ENCODE peak calls at places on chromosomes 11 and 22, in nine cellular contexts. One of them, this sample, is unnamed.

GRCh38 chr11:47179655-47179991 is 2.9 kb upstream of the ARFGAP2 start:
- DNase-seq in NCI-H2107: no peak
- DNase-seq in activated effector memory CD4-positive, alpha-beta T cell treated with Interleukin-2 at 50 U/mL for 16 hours: peak
- DNase-seq in activated CD4-positive, alpha-beta T cell treated with anti-CD3 and anti-CD28 coated beads for 4 hours: peak
- DNase-seq in effector memory CD8-positive, alpha-beta T cell: no peak
- DNase-seq in cardiac septum: no peak
- DNase-seq in endothelial cell: peak
- DNase-seq in ELR: peak
- DNase-seq in fibroblast of the aortic adventitia: peak
- DNase-seq in this sample: peak

GRCh38 chr11:44110231-44110679 is 14.8 kb downstream of the EXT2 start:
- DNase-seq in NCI-H2107: no peak
- DNase-seq in activated effector memory CD4-positive, alpha-beta T cell treated with Interleukin-2 at 50 U/mL for 16 hours: peak
- DNase-seq in activated CD4-positive, alpha-beta T cell treated with anti-CD3 and anti-CD28 coated beads for 4 hours: peak
- DNase-seq in effector memory CD8-positive, alpha-beta T cell: peak
- DNase-seq in cardiac septum: no peak
- DNase-seq in endothelial cell: peak
- DNase-seq in ELR: peak
- DNase-seq in fibroblast of the aortic adventitia: peak
- DNase-seq in this sample: peak

GRCh38 chr22:22380098-22381030 is 128.2 kb downstream of the ZNF280B start:
- DNase-seq in NCI-H2107: no peak
- DNase-seq in activated effector memory CD4-positive, alpha-beta T cell treated with Interleukin-2 at 50 U/mL for 16 hours: no peak
- DNase-seq in activated CD4-positive, alpha-beta T cell treated with anti-CD3 and anti-CD28 coated beads for 4 hours: no peak
- DNase-seq in effector memory CD8-positive, alpha-beta T cell: no peak
- DNase-seq in cardiac septum: no peak
- DNase-seq in endothelial cell: peak
- DNase-seq in ELR: peak
- DNase-seq in fibroblast of the aortic adventitia: no peak
- DNase-seq in this sample: peak

GRCh38 chr22:39943941-39944624 is 16.1 kb upstream of the TMA7B start:
- DNase-seq in NCI-H2107: no peak
- DNase-seq in activated effector memory CD4-positive, alpha-beta T cell treated with Interleukin-2 at 50 U/mL for 16 hours: no peak
- DNase-seq in activated CD4-positive, alpha-beta T cell treated with anti-CD3 and anti-CD28 coated beads for 4 hours: no peak
- DNase-seq in effector memory CD8-positive, alpha-beta T cell: no peak
- DNase-seq in cardiac septum: no peak
- DNase-seq in endothelial cell: no peak
- DNase-seq in ELR: no peak
- DNase-seq in fibroblast of the aortic adventitia: no peak
- DNase-seq in this sample: no peak

GRCh38 chr11:123103326-123103980 is 41.5 kb upstream of the HSPA8 start:
- DNase-seq in NCI-H2107: peak
- DNase-seq in activated effector memory CD4-positive, alpha-beta T cell treated with Interleukin-2 at 50 U/mL for 16 hours: no peak
- DNase-seq in activated CD4-positive, alpha-beta T cell treated with anti-CD3 and anti-CD28 coated beads for 4 hours: peak
- DNase-seq in effector memory CD8-positive, alpha-beta T cell: peak
- DNase-seq in cardiac septum: no peak
- DNase-seq in endothelial cell: peak
- DNase-seq in ELR: peak
- DNase-seq in fibroblast of the aortic adventitia: peak
- DNase-seq in this sample: no peak

GRCh38 chr11:9859491-9860305 is 195.8 kb downstream of the SWAP70 start:
- DNase-seq in NCI-H2107: no peak
- DNase-seq in activated effector memory CD4-positive, alpha-beta T cell treated with Interleukin-2 at 50 U/mL for 16 hours: no peak
- DNase-seq in activated CD4-positive, alpha-beta T cell treated with anti-CD3 and anti-CD28 coated beads for 4 hours: no peak
- DNase-seq in effector memory CD8-positive, alpha-beta T cell: no peak
- DNase-seq in cardiac septum: no peak
- DNase-seq in endothelial cell: no peak
- DNase-seq in ELR: peak
- DNase-seq in fibroblast of the aortic adventitia: peak
- DNase-seq in this sample: no peak

GRCh38 chr11:72191961-72192381 is at the start of gene FOLR1:
- DNase-seq in NCI-H2107: no peak
- DNase-seq in activated effector memory CD4-positive, alpha-beta T cell treated with Interleukin-2 at 50 U/mL for 16 hours: no peak
- DNase-seq in activated CD4-positive, alpha-beta T cell treated with anti-CD3 and anti-CD28 coated beads for 4 hours: no peak
- DNase-seq in effector memory CD8-positive, alpha-beta T cell: no peak
- DNase-seq in cardiac septum: no peak
- DNase-seq in endothelial cell: no peak
- DNase-seq in ELR: peak
- DNase-seq in fibroblast of the aortic adventitia: no peak
- DNase-seq in this sample: no peak

GRCh38 chr22:50150161-50151129 is 20.1 kb upstream of the PANX2 start:
- DNase-seq in NCI-H2107: no peak
- DNase-seq in activated effector memory CD4-positive, alpha-beta T cell treated with Interleukin-2 at 50 U/mL for 16 hours: no peak
- DNase-seq in activated CD4-positive, alpha-beta T cell treated with anti-CD3 and anti-CD28 coated beads for 4 hours: no peak
- DNase-seq in effector memory CD8-positive, alpha-beta T cell: no peak
- DNase-seq in cardiac septum: no peak
- DNase-seq in endothelial cell: no peak
- DNase-seq in ELR: peak
- DNase-seq in fibroblast of the aortic adventitia: no peak
- DNase-seq in this sample: no peak

GRCh38 chr11:39011822-39012221 is 2413.8 kb upstream of the RAG2 start:
- DNase-seq in NCI-H2107: no peak
- DNase-seq in activated effector memory CD4-positive, alpha-beta T cell treated with Interleukin-2 at 50 U/mL for 16 hours: no peak
- DNase-seq in activated CD4-positive, alpha-beta T cell treated with anti-CD3 and anti-CD28 coated beads for 4 hours: no peak
- DNase-seq in effector memory CD8-positive, alpha-beta T cell: no peak
- DNase-seq in cardiac septum: no peak
- DNase-seq in endothelial cell: no peak
- DNase-seq in ELR: no peak
- DNase-seq in fibroblast of the aortic adventitia: no peak
- DNase-seq in this sample: no peak

GRCh38 chr11:79098096-79098495 is 342.7 kb downstream of the TENM4 start:
- DNase-seq in NCI-H2107: no peak
- DNase-seq in activated effector memory CD4-positive, alpha-beta T cell treated with Interleukin-2 at 50 U/mL for 16 hours: no peak
- DNase-seq in activated CD4-positive, alpha-beta T cell treated with anti-CD3 and anti-CD28 coated beads for 4 hours: no peak
- DNase-seq in effector memory CD8-positive, alpha-beta T cell: no peak
- DNase-seq in cardiac septum: no peak
- DNase-seq in endothelial cell: no peak
- DNase-seq in ELR: no peak
- DNase-seq in fibroblast of the aortic adventitia: no peak
- DNase-seq in this sample: no peak

GRCh38 chr22:46995501-46996360 is 233.3 kb downstream of the TBC1D22A start:
- DNase-seq in NCI-H2107: no peak
- DNase-seq in activated effector memory CD4-positive, alpha-beta T cell treated with Interleukin-2 at 50 U/mL for 16 hours: no peak
- DNase-seq in activated CD4-positive, alpha-beta T cell treated with anti-CD3 and anti-CD28 coated beads for 4 hours: no peak
- DNase-seq in effector memory CD8-positive, alpha-beta T cell: no peak
- DNase-seq in cardiac septum: no peak
- DNase-seq in endothelial cell: no peak
- DNase-seq in ELR: no peak
- DNase-seq in fibroblast of the aortic adventitia: no peak
- DNase-seq in this sample: no peak

GRCh38 chr11:6615046-6615445 is 3.0 kb upstream of the TAF10 start:
- DNase-seq in NCI-H2107: no peak
- DNase-seq in activated effector memory CD4-positive, alpha-beta T cell treated with Interleukin-2 at 50 U/mL for 16 hours: no peak
- DNase-seq in activated CD4-positive, alpha-beta T cell treated with anti-CD3 and anti-CD28 coated beads for 4 hours: no peak
- DNase-seq in effector memory CD8-positive, alpha-beta T cell: no peak
- DNase-seq in cardiac septum: no peak
- DNase-seq in endothelial cell: no peak
- DNase-seq in ELR: no peak
- DNase-seq in fibroblast of the aortic adventitia: no peak
- DNase-seq in this sample: no peak

GRCh38 chr11:22163394-22163797 is 29.5 kb upstream of the ANO5 start:
- DNase-seq in NCI-H2107: no peak
- DNase-seq in activated effector memory CD4-positive, alpha-beta T cell treated with Interleukin-2 at 50 U/mL for 16 hours: no peak
- DNase-seq in activated CD4-positive, alpha-beta T cell treated with anti-CD3 and anti-CD28 coated beads for 4 hours: no peak
- DNase-seq in effector memory CD8-positive, alpha-beta T cell: no peak
- DNase-seq in cardiac septum: no peak
- DNase-seq in endothelial cell: no peak
- DNase-seq in ELR: no peak
- DNase-seq in fibroblast of the aortic adventitia: no peak
- DNase-seq in this sample: no peak

GRCh38 chr11:116842909-116843308 is 5.5 kb upstream of the APOA1 start:
- DNase-seq in NCI-H2107: no peak
- DNase-seq in activated effector memory CD4-positive, alpha-beta T cell treated with Interleukin-2 at 50 U/mL for 16 hours: no peak
- DNase-seq in activated CD4-positive, alpha-beta T cell treated with anti-CD3 and anti-CD28 coated beads for 4 hours: no peak
- DNase-seq in effector memory CD8-positive, alpha-beta T cell: no peak
- DNase-seq in cardiac septum: no peak
- DNase-seq in endothelial cell: no peak
- DNase-seq in ELR: no peak
- DNase-seq in fibroblast of the aortic adventitia: no peak
- DNase-seq in this sample: no peak

GRCh38 chr11:75667268-75667830 is 1.5 kb downstream of the MAP6 start:
- DNase-seq in NCI-H2107: no peak
- DNase-seq in activated effector memory CD4-positive, alpha-beta T cell treated with Interleukin-2 at 50 U/mL for 16 hours: no peak
- DNase-seq in activated CD4-positive, alpha-beta T cell treated with anti-CD3 and anti-CD28 coated beads for 4 hours: no peak
- DNase-seq in effector memory CD8-positive, alpha-beta T cell: no peak
- DNase-seq in cardiac septum: no peak
- DNase-seq in endothelial cell: peak
- DNase-seq in ELR: peak
- DNase-seq in fibroblast of the aortic adventitia: no peak
- DNase-seq in this sample: peak

This sample was measured in glutamatergic neuron.